ENCODE peak calls at places on chromosome 1, in ten cellular contexts. A is upper lobe of right lung; D is fibroblast of lung; L is stomach; O is brain microvascular endothelial cell; M is suprapubic skin; E is hepatocyte; U is CD8-positive, alpha-beta memory T cell; G is H9; W is IMR-90. I is an unnamed sample.

GRCh38 chr1:98441281-98441680 is 220.2 kb upstream of the SNX7 start:
- DNase-seq in A (no peak), D (no peak), L (no peak), O (no peak), M (no peak), E (no peak), U (no peak), G (no peak), W (no peak), I (no peak)

GRCh38 chr1:9784508-9785133 is 39.1 kb downstream of the CLSTN1 start:
- DNase-seq in A (no peak), D (peak; percentile 66), L (peak; percentile 69), O (peak; percentile 60), M (no peak), E (peak; percentile 77), U (peak; percentile 42), G (peak; percentile 52), W (peak; percentile 68), I (no peak)

GRCh38 chr1:35215346-35215745 is 22.4 kb upstream of the SFPQ start:
- DNase-seq in A (no peak), D (peak; percentile 39), L (no peak), O (no peak), M (no peak), E (no peak), U (no peak), G (no peak), W (no peak), I (no peak)

GRCh38 chr1:100354971-100355394 is 2.7 kb downstream of the CDC14A start:
- DNase-seq in A (no peak), D (peak; percentile 34), L (peak; percentile 54), O (peak; percentile 24), M (no peak), E (peak; percentile 74), U (no peak), G (no peak), W (peak; percentile 66), I (no peak)

GRCh38 chr1:182599339-182599738 is 4.8 kb downstream of the RGS16 start:
- DNase-seq in A (no peak), D (no peak), L (no peak), O (no peak), M (no peak), E (no peak), U (no peak), G (peak; percentile 73), W (no peak), I (no peak)

GRCh38 chr1:200479816-200480215 is 70.0 kb upstream of the ZNF281 start:
- DNase-seq in A (no peak), D (peak; percentile 40), L (no peak), O (no peak), M (no peak), E (no peak), U (no peak), G (no peak), W (no peak), I (no peak)

GRCh38 chr1:225519166-225519863 is 91.5 kb upstream of the LBR start:
- DNase-seq in A (no peak), D (peak; percentile 29), L (no peak), O (no peak), M (no peak), E (no peak), U (no peak), G (peak; percentile 82), W (peak; percentile 28), I (no peak)

GRCh38 chr1:193264313-193265065 is 78.1 kb upstream of the B3GALT2 start:
- DNase-seq in A (no peak), D (no peak), L (no peak), O (peak; percentile 59), M (no peak), E (no peak), U (no peak), G (no peak), W (peak; percentile 14), I (no peak)

GRCh38 chr1:24292887-24293286 is 26.3 kb upstream of the GRHL3 start:
- DNase-seq in A (no peak), D (no peak), L (no peak), O (no peak), M (no peak), E (no peak), U (no peak), G (no peak), W (no peak), I (no peak)

GRCh38 chr1:24290933-24291487 is 28.1 kb upstream of the GRHL3 start:
- DNase-seq in A (no peak), D (no peak), L (no peak), O (no peak), M (no peak), E (no peak), U (no peak), G (no peak), W (no peak), I (no peak)

GRCh38 chr1:24288479-24288878 is 30.7 kb upstream of the GRHL3 start:
- DNase-seq in A (no peak), D (no peak), L (no peak), O (no peak), M (no peak), E (no peak), U (no peak), G (no peak), W (no peak), I (no peak)

GRCh38 chr1:24292100-24292499 is 27.1 kb upstream of the GRHL3 start:
- DNase-seq in A (no peak), D (no peak), L (no peak), O (no peak), M (no peak), E (no peak), U (no peak), G (no peak), W (no peak), I (no peak)

DNA sequence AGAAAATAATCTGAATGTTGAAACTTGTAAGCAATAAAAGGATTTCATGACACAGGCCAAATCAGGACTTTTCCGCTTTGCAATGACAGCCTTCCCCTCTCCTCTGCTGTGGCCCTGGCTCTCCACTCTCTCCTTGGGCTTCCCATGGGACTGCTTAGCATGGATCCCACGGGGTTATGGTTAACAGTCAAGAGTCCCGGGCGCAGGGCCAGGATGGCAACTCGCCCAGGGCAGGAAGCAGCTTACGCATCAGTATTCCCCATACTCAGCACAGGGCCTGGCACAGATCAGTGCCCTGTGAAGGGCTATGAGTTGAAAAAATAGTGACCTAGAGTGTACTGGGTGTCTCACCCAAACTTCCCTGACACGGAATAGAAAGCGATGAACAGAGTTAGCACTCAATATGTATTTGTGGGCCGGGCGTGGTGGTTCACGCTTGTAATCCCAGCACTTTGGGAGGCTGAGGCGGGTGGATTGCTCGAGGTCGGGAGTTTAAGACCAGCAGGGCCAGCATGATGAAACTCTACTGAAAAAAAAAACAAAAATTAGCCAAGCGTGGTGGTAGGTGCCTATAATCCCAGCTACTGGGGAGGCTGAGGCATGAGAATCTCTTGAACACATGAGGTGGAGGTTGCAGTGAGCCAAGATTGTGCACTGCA is 29.1 kb upstream of the GRHL3 start:
- DNase-seq in A (peak; percentile 92), D (peak; percentile 97), L (peak; percentile 67), O (peak; percentile 87), M (peak; percentile 86), E (no peak), U (no peak), G (no peak), W (peak; percentile 81), I (peak; percentile 82)
- H3K27ac ChIP-seq in A (no peak overlapping the region), D (no peak overlapping the region), L (no peak overlapping the region), O (no peak overlapping the region), M (peak overlapping the region; percentile 21), E (no peak overlapping the region), U (no peak overlapping the region), G (no peak overlapping the region), W (no peak overlapping the region), I (no peak overlapping the region)

DNA sequence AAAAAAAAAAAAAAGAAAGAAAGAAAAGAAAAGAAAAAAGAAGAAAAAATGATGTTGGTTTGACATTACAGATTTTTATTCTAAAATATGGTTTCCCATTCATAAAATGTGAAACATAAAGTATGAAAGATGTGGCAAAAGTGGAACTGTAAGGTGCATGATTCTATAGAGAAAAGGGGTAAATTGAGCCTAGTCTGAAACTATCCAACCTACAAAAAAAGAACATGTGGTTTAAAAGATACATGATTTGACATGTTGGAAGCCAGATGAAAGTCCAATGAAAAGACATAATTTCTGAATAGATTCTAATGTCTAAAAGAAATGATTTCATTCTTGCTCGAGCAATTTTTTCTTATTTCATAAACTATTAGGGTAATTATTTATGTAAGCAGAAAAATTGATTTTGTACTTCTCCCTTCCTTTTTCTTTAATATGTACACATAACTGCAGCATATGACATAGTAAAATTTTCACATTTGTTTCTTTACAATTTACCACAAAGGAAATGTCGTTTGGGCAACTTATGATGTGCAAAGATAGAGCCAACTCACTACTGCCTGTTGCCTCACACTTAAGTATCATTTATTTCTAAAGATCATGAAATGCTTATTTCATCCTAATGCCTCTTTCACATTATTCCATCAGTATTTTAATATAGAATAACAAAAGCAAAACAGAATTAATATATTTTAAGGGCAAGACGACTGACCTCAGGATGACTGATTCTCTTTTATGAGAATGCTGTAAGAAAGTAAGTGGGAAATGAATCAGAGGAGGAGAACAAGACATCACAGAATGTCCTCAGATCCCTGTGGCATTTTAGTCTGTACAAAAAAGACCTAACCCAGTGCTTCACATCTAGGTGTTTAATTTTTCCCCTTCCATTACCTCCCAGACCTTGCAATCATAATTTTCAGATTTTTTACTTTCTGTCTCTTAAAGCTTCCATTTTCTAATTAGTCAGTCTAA is 165.8 kb upstream of the HMCN1 start:
- DNase-seq in A (no peak), D (no peak), L (no peak), O (no peak), M (no peak), E (no peak), U (no peak), G (no peak), W (no peak), I (no peak)
- H3K27ac ChIP-seq in A (no peak overlapping the region), D (no peak overlapping the region), L (no peak overlapping the region), O (no peak overlapping the region), M (no peak overlapping the region), E (no peak overlapping the region), U (peak overlapping the region; percentile 74), G (no peak overlapping the region), W (no peak overlapping the region), I (no peak overlapping the region)

DNA sequence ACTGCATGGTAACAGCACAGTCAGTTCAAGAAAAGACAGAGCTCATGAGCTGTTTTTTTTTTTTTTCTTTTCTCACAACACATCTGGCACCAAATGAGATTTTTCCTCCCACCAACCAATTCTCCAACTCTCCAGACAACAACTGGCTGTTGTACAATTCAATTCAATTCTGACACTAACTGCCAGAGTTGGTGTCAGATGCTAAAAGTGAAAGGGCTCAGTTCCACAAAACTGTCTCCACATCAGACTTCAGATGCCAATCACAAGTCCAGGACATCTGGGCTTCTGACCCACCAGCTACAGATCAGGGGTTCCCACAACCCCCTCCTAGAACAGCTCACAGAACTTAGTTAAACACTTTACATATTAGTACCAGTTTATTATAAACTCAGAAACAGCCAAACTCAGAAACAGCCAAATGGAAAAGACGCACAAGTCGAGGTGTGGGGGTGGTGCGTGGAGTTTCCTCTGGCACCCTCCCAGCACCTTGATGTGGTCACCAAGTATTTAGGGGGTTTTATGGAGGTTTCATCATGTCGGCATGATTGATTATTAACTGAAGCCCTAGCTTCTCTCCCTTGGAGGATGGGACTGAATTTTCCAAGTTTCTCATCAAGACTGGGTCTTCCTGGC is 39.2 kb upstream of the LRRC8D start:
- DNase-seq in A (no peak), D (no peak), L (no peak), O (no peak), M (no peak), E (no peak), U (peak; percentile 22), G (no peak), W (no peak), I (no peak)
- H3K27ac ChIP-seq in A (no peak overlapping the region), D (no peak overlapping the region), L (no peak overlapping the region), O (no peak overlapping the region), M (no peak overlapping the region), E (no peak overlapping the region), U (no peak overlapping the region), G (no peak overlapping the region), W (no peak overlapping the region), I (no peak overlapping the region)

GRCh38 chr1:29282924-29283803 is 46.8 kb downstream of the PTPRU start:
- DNase-seq in A (no peak), D (peak; percentile 53), L (no peak), O (peak; percentile 49), M (no peak), E (peak; percentile 72), U (no peak), G (peak; percentile 99), W (peak; percentile 40), I (peak; percentile 31)
- H3K27ac ChIP-seq in A (no peak overlapping the region), D (no peak overlapping the region), L (no peak overlapping the region), O (no peak overlapping the region), M (no peak overlapping the region), E (no peak overlapping the region), U (no peak overlapping the region), G (no peak overlapping the region), W (no peak overlapping the region), I (no peak overlapping the region)

I was measured in psoas muscle.